ENCODE peak calls at places on chromosomes 3 and 15, in six cellular contexts. Q is neural progenitor cell; B is activated CD4-positive, alpha-beta T cell treated with anti-CD3 and anti-CD28 coated beads, Interleukin-2, amount 50 U/mL, for 1 hour; Y is astrocyte; H is stimulated activated CD4-positive, alpha-beta T cell treated with anti-CD3 and anti-CD28 coated beads, TNF-alpha, amount 100 ng/mL, for 1 hour; R is skeletal muscle cell. X is an unnamed sample.

GRCh38 chr3:64684715-64685261 is 3.0 kb downstream of the ADAMTS9 start:
- DNase-seq in B (no peak), Q (peak; percentile 66), H (no peak), R (peak; percentile 34), Y (peak; percentile 10), X (peak; percentile 82)

GRCh38 chr3:163605915-163606314 is 1472.4 kb downstream of the SI start:
- DNase-seq in Y (no peak), Q (no peak), R (no peak), H (no peak), B (no peak), X (no peak)

GRCh38 chr15:85750319-85750806 is 44.4 kb downstream of the KLHL25 start:
- DNase-seq in R (peak; percentile 54), B (no peak), Q (peak; percentile 43), H (no peak), Y (peak; percentile 64), X (no peak)

GRCh38 chr3:116166121-116166520 is 279.2 kb downstream of the LSAMP start:
- DNase-seq in R (no peak), Q (no peak), B (no peak), H (no peak), Y (no peak), X (no peak)

GRCh38 chr15:51332211-51333147 is 5.9 kb downstream of the CYP19A1 start:
- DNase-seq in Q (no peak), H (no peak), R (no peak), Y (peak; percentile 33), B (no peak), X (no peak)

GRCh38 chr3:187952849-187953248 is 201.1 kb upstream of the LPP start:
- DNase-seq in B (no peak), R (no peak), H (no peak), Y (no peak), Q (no peak), X (peak; percentile 43)

GRCh38 chr3:8441969-8442559 is 59.6 kb upstream of the LMCD1 start:
- DNase-seq in H (no peak), B (no peak), Q (peak; percentile 84), Y (peak; percentile 67), R (no peak), X (peak; percentile 82)

GRCh38 chr3:123096126-123096525 is 29.3 kb downstream of the PDIA5 start:
- DNase-seq in B (no peak), Y (no peak), Q (no peak), H (no peak), R (no peak), X (no peak)

GRCh38 chr3:11197471-11197870 is 43.2 kb downstream of the HRH1 start:
- DNase-seq in Y (peak; percentile 26), R (no peak), H (no peak), B (no peak), Q (no peak), X (no peak)

GRCh38 chr15:90338483-90338980 is 13.6 kb upstream of the ZNF774 start:
- DNase-seq in Q (no peak), H (no peak), Y (no peak), B (no peak), R (no peak), X (no peak)